ENCODE peak calls at places on chromosomes 4 and X, in eight cellular contexts. I is endothelial cell of umbilical vein, T is HCT116, A is K562, W is GM23338, C is HepG2, J is H1, R is GM12878. K is an unnamed sample.

GRCh38 chrX:106249706-106250379 is 81.7 kb downstream of the PWWP3B start:
- DNase-seq in I (no peak), T (no peak), A (no peak), W (no peak), C (no peak), J (no peak), R (no peak), K (no peak)

GRCh38 chrX:147646949-147647717 is 264.6 kb upstream of the FMR1 start:
- DNase-seq in I (no peak), T (no peak), A (no peak), W (no peak), C (no peak), J (no peak), R (no peak), K (no peak)

GRCh38 chrX:26262121-26262523 is 46.2 kb downstream of the MAGEB5 start:
- DNase-seq in I (peak; percentile 91), T (no peak), A (no peak), W (no peak), C (no peak), J (no peak), R (no peak), K (no peak)

GRCh38 chr4:172553216-172553615 is 615.4 kb upstream of the GALNT7 start:
- DNase-seq in I (no peak), T (no peak), A (no peak), W (no peak), C (no peak), J (no peak), R (no peak), K (no peak)

GRCh38 chrX:26411045-26411444 is 195.1 kb downstream of the MAGEB5 start:
- DNase-seq in I (peak; percentile 4), T (no peak), A (no peak), W (no peak), C (no peak), J (no peak), R (no peak), K (no peak)

GRCh38 chr4:13516315-13516860 is 27.9 kb downstream of the NKX3-2 start:
- DNase-seq in I (no peak), T (no peak), A (no peak), W (no peak), C (no peak), J (no peak), R (no peak), K (no peak)

GRCh38 chr4:112677519-112678091 is 40.7 kb downstream of the LARP7 start:
- DNase-seq in I (no peak), T (no peak), A (no peak), W (no peak), C (peak; percentile 14), J (peak; percentile 14), R (no peak), K (no peak)

GRCh38 chrX:105870465-105870864 is 48.1 kb downstream of the NRK start:
- DNase-seq in I (no peak), T (no peak), A (no peak), W (no peak), C (no peak), J (no peak), R (no peak), K (no peak)

GRCh38 chr4:80526697-80527096 is 191.2 kb downstream of the CFAP299 start:
- DNase-seq in I (no peak), T (no peak), A (no peak), W (no peak), C (no peak), J (no peak), R (no peak), K (no peak)

GRCh38 chr4:153156263-153156662 is 48.0 kb upstream of the TRIM2 start:
- DNase-seq in I (no peak), T (no peak), A (peak; percentile 47), W (peak; percentile 71), C (no peak), J (no peak), R (no peak), K (no peak)

GRCh38 chr4:75306496-75306895 is 207.7 kb downstream of the RCHY1 start:
- DNase-seq in I (no peak), T (no peak), A (no peak), W (no peak), C (no peak), J (no peak), R (no peak), K (no peak)

GRCh38 chr4:55303818-55304217 is 42.2 kb upstream of the SRD5A3 start:
- DNase-seq in I (peak; percentile 77), T (peak; percentile 26), A (no peak), W (no peak), C (no peak), J (no peak), R (no peak), K (no peak)

GRCh38 chrX:141732031-141732430 is 33.5 kb upstream of the SPANXD start:
- DNase-seq in I (no peak), T (no peak), A (no peak), W (no peak), C (no peak), J (no peak), R (no peak), K (no peak)

GRCh38 chrX:131675596-131676194 is 131.8 kb downstream of the OR13H1 start:
- DNase-seq in I (no peak), T (peak; percentile 7), A (peak; percentile 41), W (peak; percentile 56), C (peak; percentile 8), J (no peak), R (no peak), K (no peak)

GRCh38 chr4:143773998-143774898 is 73.8 kb upstream of the FREM3 start:
- DNase-seq in I (peak; percentile 32), T (peak; percentile 58), A (peak; percentile 66), W (peak; percentile 86), C (peak; percentile 58), J (peak; percentile 72), R (peak; percentile 31), K (no peak)

GRCh38 chrX:119015407-119016242 is 41.2 kb downstream of the LONRF3 start:
- DNase-seq in I (peak; percentile 90), T (peak; percentile 35), A (no peak), W (no peak), C (no peak), J (no peak), R (peak; percentile 40), K (no peak)

GRCh38 chr4:74934016-74934821 is 1.3 kb downstream of the PARM1 start:
- DNase-seq in I (peak; percentile 42), T (no peak), A (no peak), W (peak; percentile 74), C (no peak), J (peak; percentile 55), R (no peak), K (no peak)

GRCh38 chrX:74251006-74251930 is 52.7 kb upstream of the ZCCHC13 start:
- DNase-seq in I (peak; percentile 28), T (no peak), A (peak; percentile 6), W (no peak), C (peak; percentile 80), J (no peak), R (no peak), K (peak; percentile 40)

GRCh38 chr4:92387459-92388069 is 83.8 kb downstream of the GRID2 start:
- DNase-seq in I (peak; percentile 63), T (peak; percentile 68), A (no peak), W (peak; percentile 86), C (peak; percentile 30), J (no peak), R (peak; percentile 4), K (peak; percentile 42)

GRCh38 chr4:76854858-76855257 is 43.1 kb downstream of the SOWAHB start:
- DNase-seq in I (no peak), T (no peak), A (no peak), W (no peak), C (no peak), J (no peak), R (no peak), K (no peak)

GRCh38 chrX:130702867-130703707 is 199.9 kb downstream of the ENOX2 start:
- DNase-seq in I (peak; percentile 50), T (no peak), A (no peak), W (no peak), C (peak; percentile 9), J (no peak), R (no peak), K (no peak)

GRCh38 chr4:169295822-169296221 is 25.1 kb upstream of the SH3RF1 start:
- DNase-seq in I (no peak), T (no peak), A (no peak), W (no peak), C (no peak), J (no peak), R (peak; percentile 64), K (no peak)
- H3K27ac ChIP-seq in I (no peak overlapping the region), T (no peak overlapping the region), A (no peak overlapping the region), W (no peak overlapping the region), C (no peak overlapping the region), J (no peak overlapping the region), R (peak overlapping the region; percentile 42), K (no peak overlapping the region)

GRCh38 chr4:6633091-6633906 is 7.2 kb upstream of the MRFAP1 start:
- DNase-seq in I (no peak), T (no peak), A (no peak), W (peak; percentile 34), C (peak; percentile 82), J (no peak), R (no peak), K (peak; percentile 34)
- TF ChIP-seq POLR2AphosphoS5 in I (no peak), T (no peak), A (no peak), W (no peak), C (peak; percentile 83), J (no peak), R (no peak), K (no peak)

DNA sequence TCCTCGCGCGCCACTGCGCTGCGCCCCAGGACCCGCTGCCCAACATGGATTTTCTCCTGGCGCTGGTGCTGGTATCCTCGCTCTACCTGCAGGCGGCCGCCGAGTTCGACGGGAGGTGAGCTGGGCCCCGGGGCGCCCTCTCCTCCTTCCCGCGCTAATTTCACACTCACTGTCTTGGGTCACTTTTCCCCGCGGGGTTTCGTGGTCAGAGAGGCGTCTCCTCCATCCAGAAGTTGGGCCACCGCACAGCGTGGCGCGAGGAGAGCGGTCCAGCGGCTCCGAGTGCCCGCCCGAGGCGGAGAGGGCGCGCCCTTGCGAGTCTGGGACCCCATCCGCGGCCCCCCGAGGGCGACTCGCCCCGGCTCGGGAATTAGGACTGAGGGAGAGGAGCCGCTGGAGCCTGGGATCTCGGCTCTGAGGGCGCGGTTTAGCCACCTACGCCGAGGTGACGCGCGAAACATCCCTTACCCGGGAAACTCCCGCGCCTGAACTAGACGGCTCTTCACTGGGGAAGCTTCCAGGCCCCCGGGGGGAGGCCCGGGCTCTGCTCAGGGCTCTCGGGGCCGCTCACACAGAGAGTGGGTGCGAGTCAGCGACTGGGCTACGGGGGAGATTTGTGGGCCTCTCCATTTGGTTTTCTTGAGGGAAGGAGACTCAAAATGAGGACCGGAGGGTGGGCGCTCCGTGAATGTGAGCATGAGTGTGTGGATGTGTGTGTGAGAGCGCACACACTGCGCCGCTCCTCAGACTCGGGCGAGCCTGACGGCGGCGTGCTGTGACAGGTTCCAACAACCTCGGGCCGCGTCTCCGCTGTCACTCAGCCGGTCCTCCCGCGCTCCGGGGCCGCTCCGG is 564 bp downstream of the NPNT start:
- DNase-seq in I (no peak), T (no peak), A (no peak), W (peak; percentile 45), C (no peak), J (peak; percentile 69), R (no peak), K (no peak)
- TF ChIP-seq EZH2 in I (peak; percentile 77), T (no peak), A (no peak), W (peak; percentile 16), C (no peak), J (peak; percentile 82), R (no peak), K (no peak)

DNA sequence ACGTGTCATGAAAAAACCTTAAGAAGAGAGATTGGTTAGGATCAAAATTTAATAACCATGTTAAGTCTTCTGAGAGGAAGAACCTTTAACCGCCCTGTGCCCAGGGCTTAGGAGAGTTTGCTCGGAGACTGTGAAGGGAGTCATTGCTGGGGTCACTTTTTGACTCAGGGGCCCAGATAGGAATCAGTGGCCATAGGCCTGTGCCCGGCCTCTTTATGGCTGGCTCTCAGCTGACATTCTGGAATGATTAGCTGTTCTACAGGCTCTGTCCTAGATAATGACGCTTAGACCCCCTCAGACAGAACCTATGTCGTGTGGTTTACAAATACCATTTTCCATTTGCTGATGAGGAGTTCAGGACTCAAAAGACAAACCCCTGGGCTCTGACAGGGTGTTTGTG is 174.1 kb downstream of the DCLK2 start:
- DNase-seq in I (no peak), T (no peak), A (no peak), W (no peak), C (no peak), J (no peak), R (no peak), K (no peak)
- H3K27ac ChIP-seq in I (no peak overlapping the region), T (no peak overlapping the region), A (no peak overlapping the region), W (no peak overlapping the region), C (no peak overlapping the region), J (no peak overlapping the region), R (no peak overlapping the region), K (no peak overlapping the region)